ENCODE peak calls at places on chromosome 14, in nine cellular contexts. One of them, this sample, is unnamed.

GRCh38 chr14:74286736-74287135 is 16.0 kb downstream of the ABCD4 start:
- DNase-seq in foreskin keratinocyte: no peak
- DNase-seq in cardiac fibroblast: no peak
- DNase-seq in lung: no peak
- DNase-seq in upper lobe of left lung: no peak
- DNase-seq in AG09319: no peak
- DNase-seq in cardiac muscle cell: no peak
- DNase-seq in mesothelial cell of epicardium: no peak
- DNase-seq in suprapubic skin: no peak
- DNase-seq in this sample: no peak

GRCh38 chr14:22640192-22640591 is 4.0 kb downstream of the OR6J1 start:
- DNase-seq in foreskin keratinocyte: no peak
- DNase-seq in cardiac fibroblast: no peak
- DNase-seq in lung: no peak
- DNase-seq in upper lobe of left lung: no peak
- DNase-seq in AG09319: no peak
- DNase-seq in cardiac muscle cell: no peak
- DNase-seq in mesothelial cell of epicardium: no peak
- DNase-seq in suprapubic skin: no peak
- DNase-seq in this sample: no peak

GRCh38 chr14:41605550-41606248 is 977 bp upstream of the LRFN5 start:
- DNase-seq in foreskin keratinocyte: no peak
- DNase-seq in cardiac fibroblast: peak
- DNase-seq in lung: no peak
- DNase-seq in upper lobe of left lung: no peak
- DNase-seq in AG09319: no peak
- DNase-seq in cardiac muscle cell: peak
- DNase-seq in mesothelial cell of epicardium: peak
- DNase-seq in suprapubic skin: no peak
- DNase-seq in this sample: no peak

GRCh38 chr14:26941521-26941920 is 343.7 kb upstream of the NOVA1 start:
- DNase-seq in foreskin keratinocyte: no peak
- DNase-seq in cardiac fibroblast: no peak
- DNase-seq in lung: no peak
- DNase-seq in upper lobe of left lung: no peak
- DNase-seq in AG09319: no peak
- DNase-seq in cardiac muscle cell: no peak
- DNase-seq in mesothelial cell of epicardium: no peak
- DNase-seq in suprapubic skin: no peak
- DNase-seq in this sample: no peak

GRCh38 chr14:34460841-34461240 is 1.2 kb downstream of the SPTSSA start:
- DNase-seq in foreskin keratinocyte: no peak
- DNase-seq in cardiac fibroblast: peak
- DNase-seq in lung: no peak
- DNase-seq in upper lobe of left lung: no peak
- DNase-seq in AG09319: no peak
- DNase-seq in cardiac muscle cell: peak
- DNase-seq in mesothelial cell of epicardium: no peak
- DNase-seq in suprapubic skin: no peak
- DNase-seq in this sample: no peak

GRCh38 chr14:73755434-73756014 is 41.3 kb upstream of the PNMA1 start:
- DNase-seq in foreskin keratinocyte: peak
- DNase-seq in cardiac fibroblast: peak
- DNase-seq in lung: no peak
- DNase-seq in upper lobe of left lung: peak
- DNase-seq in AG09319: no peak
- DNase-seq in cardiac muscle cell: no peak
- DNase-seq in mesothelial cell of epicardium: no peak
- DNase-seq in suprapubic skin: no peak
- DNase-seq in this sample: no peak

GRCh38 chr14:50957296-50957695 is 13.0 kb upstream of the PYGL start:
- DNase-seq in foreskin keratinocyte: no peak
- DNase-seq in cardiac fibroblast: peak
- DNase-seq in lung: no peak
- DNase-seq in upper lobe of left lung: no peak
- DNase-seq in AG09319: no peak
- DNase-seq in cardiac muscle cell: peak
- DNase-seq in mesothelial cell of epicardium: no peak
- DNase-seq in suprapubic skin: no peak
- DNase-seq in this sample: no peak

GRCh38 chr14:30420489-30420888 is 138.5 kb upstream of the G2E3 start:
- DNase-seq in foreskin keratinocyte: no peak
- DNase-seq in cardiac fibroblast: no peak
- DNase-seq in lung: no peak
- DNase-seq in upper lobe of left lung: no peak
- DNase-seq in AG09319: no peak
- DNase-seq in cardiac muscle cell: no peak
- DNase-seq in mesothelial cell of epicardium: no peak
- DNase-seq in suprapubic skin: no peak
- DNase-seq in this sample: no peak

GRCh38 chr14:105223260-105223659 is 25.1 kb upstream of the BTBD6 start:
- DNase-seq in foreskin keratinocyte: no peak
- DNase-seq in cardiac fibroblast: no peak
- DNase-seq in lung: no peak
- DNase-seq in upper lobe of left lung: no peak
- DNase-seq in AG09319: no peak
- DNase-seq in cardiac muscle cell: no peak
- DNase-seq in mesothelial cell of epicardium: no peak
- DNase-seq in suprapubic skin: no peak
- DNase-seq in this sample: no peak

GRCh38 chr14:101761032-101761880 is at the start of gene PPP2R5C:
- DNase-seq in foreskin keratinocyte: peak
- DNase-seq in cardiac fibroblast: peak
- DNase-seq in lung: peak
- DNase-seq in upper lobe of left lung: peak
- DNase-seq in AG09319: peak
- DNase-seq in cardiac muscle cell: peak
- DNase-seq in mesothelial cell of epicardium: peak
- DNase-seq in suprapubic skin: peak
- DNase-seq in this sample: peak

GRCh38 chr14:73662439-73663056 is 17.8 kb downstream of the DNAL1 start:
- DNase-seq in foreskin keratinocyte: peak
- DNase-seq in cardiac fibroblast: peak
- DNase-seq in lung: no peak
- DNase-seq in upper lobe of left lung: no peak
- DNase-seq in AG09319: peak
- DNase-seq in cardiac muscle cell: peak
- DNase-seq in mesothelial cell of epicardium: no peak
- DNase-seq in suprapubic skin: no peak
- DNase-seq in this sample: no peak

GRCh38 chr14:34537677-34538009 is 1.9 kb downstream of the EAPP start:
- DNase-seq in foreskin keratinocyte: no peak
- DNase-seq in cardiac fibroblast: no peak
- DNase-seq in lung: no peak
- DNase-seq in upper lobe of left lung: no peak
- DNase-seq in AG09319: no peak
- DNase-seq in cardiac muscle cell: no peak
- DNase-seq in mesothelial cell of epicardium: no peak
- DNase-seq in suprapubic skin: no peak
- DNase-seq in this sample: no peak

GRCh38 chr14:35420036-35420811 is 15.7 kb upstream of the NFKBIA start:
- DNase-seq in foreskin keratinocyte: no peak
- DNase-seq in cardiac fibroblast: peak
- DNase-seq in lung: no peak
- DNase-seq in upper lobe of left lung: no peak
- DNase-seq in AG09319: no peak
- DNase-seq in cardiac muscle cell: peak
- DNase-seq in mesothelial cell of epicardium: no peak
- DNase-seq in suprapubic skin: no peak
- DNase-seq in this sample: no peak

GRCh38 chr14:26765768-26766550 is 168.1 kb upstream of the NOVA1 start:
- DNase-seq in foreskin keratinocyte: peak
- DNase-seq in cardiac fibroblast: peak
- DNase-seq in lung: peak
- DNase-seq in upper lobe of left lung: peak
- DNase-seq in AG09319: peak
- DNase-seq in cardiac muscle cell: peak
- DNase-seq in mesothelial cell of epicardium: no peak
- DNase-seq in suprapubic skin: no peak
- DNase-seq in this sample: no peak

GRCh38 chr14:67971627-67972625 is 152.3 kb downstream of the RAD51B start:
- DNase-seq in foreskin keratinocyte: peak
- DNase-seq in cardiac fibroblast: peak
- DNase-seq in lung: no peak
- DNase-seq in upper lobe of left lung: no peak
- DNase-seq in AG09319: no peak
- DNase-seq in cardiac muscle cell: no peak
- DNase-seq in mesothelial cell of epicardium: no peak
- DNase-seq in suprapubic skin: no peak
- DNase-seq in this sample: no peak

GRCh38 chr14:63342381-63342780 is 23.6 kb upstream of the GPHB5 start:
- DNase-seq in foreskin keratinocyte: no peak
- DNase-seq in cardiac fibroblast: peak
- DNase-seq in lung: no peak
- DNase-seq in upper lobe of left lung: no peak
- DNase-seq in AG09319: no peak
- DNase-seq in cardiac muscle cell: peak
- DNase-seq in mesothelial cell of epicardium: no peak
- DNase-seq in suprapubic skin: no peak
- DNase-seq in this sample: no peak

GRCh38 chr14:58638231-58639205 is 756 bp downstream of the DACT1 start:
- DNase-seq in foreskin keratinocyte: no peak
- DNase-seq in cardiac fibroblast: peak
- DNase-seq in lung: no peak
- DNase-seq in upper lobe of left lung: no peak
- DNase-seq in AG09319: no peak
- DNase-seq in cardiac muscle cell: peak
- DNase-seq in mesothelial cell of epicardium: peak
- DNase-seq in suprapubic skin: no peak
- DNase-seq in this sample: no peak

GRCh38 chr14:103301512-103302197 is 32.4 kb upstream of the EIF5 start:
- DNase-seq in foreskin keratinocyte: no peak
- DNase-seq in cardiac fibroblast: no peak
- DNase-seq in lung: no peak
- DNase-seq in upper lobe of left lung: no peak
- DNase-seq in AG09319: no peak
- DNase-seq in cardiac muscle cell: no peak
- DNase-seq in mesothelial cell of epicardium: no peak
- DNase-seq in suprapubic skin: no peak
- DNase-seq in this sample: no peak

GRCh38 chr14:100709956-100710284 is 16.8 kb upstream of the DLK1 start:
- DNase-seq in foreskin keratinocyte: no peak
- DNase-seq in cardiac fibroblast: no peak
- DNase-seq in lung: no peak
- DNase-seq in upper lobe of left lung: no peak
- DNase-seq in AG09319: no peak
- DNase-seq in cardiac muscle cell: no peak
- DNase-seq in mesothelial cell of epicardium: no peak
- DNase-seq in suprapubic skin: no peak
- DNase-seq in this sample: no peak
- TF ChIP-seq CTCF in foreskin keratinocyte: no peak
- TF ChIP-seq CTCF in cardiac fibroblast: no peak
- TF ChIP-seq CTCF in lung: no peak
- TF ChIP-seq CTCF in upper lobe of left lung: no peak
- TF ChIP-seq CTCF in AG09319: no peak
- TF ChIP-seq CTCF in cardiac muscle cell: no peak
- TF ChIP-seq CTCF in mesothelial cell of epicardium: no peak
- TF ChIP-seq CTCF in suprapubic skin: no peak
- TF ChIP-seq CTCF in this sample: no peak

GRCh38 chr14:56280843-56281242 is 162.6 kb downstream of the PELI2 start:
- DNase-seq in foreskin keratinocyte: no peak
- DNase-seq in cardiac fibroblast: no peak
- DNase-seq in lung: no peak
- DNase-seq in upper lobe of left lung: no peak
- DNase-seq in AG09319: no peak
- DNase-seq in cardiac muscle cell: no peak
- DNase-seq in mesothelial cell of epicardium: no peak
- DNase-seq in suprapubic skin: no peak
- DNase-seq in this sample: no peak
- TF ChIP-seq CTCF in foreskin keratinocyte: peak
- TF ChIP-seq CTCF in cardiac fibroblast: peak
- TF ChIP-seq CTCF in lung: no peak
- TF ChIP-seq CTCF in upper lobe of left lung: no peak
- TF ChIP-seq CTCF in AG09319: no peak
- TF ChIP-seq CTCF in cardiac muscle cell: peak
- TF ChIP-seq CTCF in mesothelial cell of epicardium: peak
- TF ChIP-seq CTCF in suprapubic skin: no peak
- TF ChIP-seq CTCF in this sample: no peak

GRCh38 chr14:88189040-88189839 is 133.8 kb downstream of the KCNK10 start:
- DNase-seq in foreskin keratinocyte: peak
- DNase-seq in cardiac fibroblast: peak
- DNase-seq in lung: peak
- DNase-seq in upper lobe of left lung: peak
- DNase-seq in AG09319: peak
- DNase-seq in cardiac muscle cell: peak
- DNase-seq in mesothelial cell of epicardium: peak
- DNase-seq in suprapubic skin: no peak
- DNase-seq in this sample: no peak
- TF ChIP-seq CTCF in foreskin keratinocyte: peak
- TF ChIP-seq CTCF in cardiac fibroblast: peak
- TF ChIP-seq CTCF in lung: peak
- TF ChIP-seq CTCF in upper lobe of left lung: peak
- TF ChIP-seq CTCF in AG09319: peak
- TF ChIP-seq CTCF in cardiac muscle cell: peak
- TF ChIP-seq CTCF in mesothelial cell of epicardium: peak
- TF ChIP-seq CTCF in suprapubic skin: peak
- TF ChIP-seq CTCF in this sample: no peak

DNA sequence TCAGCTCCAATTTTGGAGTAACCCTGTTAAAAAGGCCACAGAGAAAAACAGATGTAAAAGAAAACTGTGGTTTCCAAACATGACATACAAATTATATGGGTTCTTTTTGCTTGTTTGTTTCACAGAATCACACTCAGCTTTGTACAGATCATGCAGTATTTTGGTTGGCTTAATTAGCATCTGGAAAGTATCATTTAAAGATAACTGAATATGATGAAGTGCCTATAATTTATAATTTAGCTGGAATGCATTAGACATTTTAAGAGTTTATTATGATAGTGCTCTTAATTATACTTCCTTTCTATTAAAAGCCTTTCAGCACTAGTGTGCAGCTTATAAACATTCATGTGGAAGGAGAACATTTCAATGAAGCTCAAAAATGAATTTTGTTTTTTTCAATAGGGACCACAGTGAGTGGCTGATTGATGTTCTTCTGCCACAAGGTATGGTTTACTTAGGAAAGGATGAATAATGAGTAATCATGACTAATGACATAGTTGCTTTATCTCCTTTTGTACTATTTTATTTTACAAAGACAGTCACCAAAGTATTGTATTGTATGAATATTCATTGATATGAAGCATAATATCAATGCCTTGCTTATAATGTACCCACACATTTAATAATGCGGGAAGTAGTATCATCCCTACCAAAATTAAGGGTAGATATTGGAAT is 98.3 kb downstream of the UNC79 start:
- DNase-seq in foreskin keratinocyte: no peak
- DNase-seq in cardiac fibroblast: no peak
- DNase-seq in lung: no peak
- DNase-seq in upper lobe of left lung: no peak
- DNase-seq in AG09319: no peak
- DNase-seq in cardiac muscle cell: no peak
- DNase-seq in mesothelial cell of epicardium: no peak
- DNase-seq in suprapubic skin: no peak
- DNase-seq in this sample: no peak
- TF ChIP-seq CTCF in foreskin keratinocyte: no peak
- TF ChIP-seq CTCF in cardiac fibroblast: no peak
- TF ChIP-seq CTCF in lung: no peak
- TF ChIP-seq CTCF in upper lobe of left lung: no peak
- TF ChIP-seq CTCF in AG09319: no peak
- TF ChIP-seq CTCF in cardiac muscle cell: no peak
- TF ChIP-seq CTCF in mesothelial cell of epicardium: no peak
- TF ChIP-seq CTCF in suprapubic skin: no peak
- TF ChIP-seq CTCF in this sample: no peak

GRCh38 chr14:95173518-95173917 is 16.2 kb upstream of the DICER1 start:
- DNase-seq in foreskin keratinocyte: no peak
- DNase-seq in cardiac fibroblast: no peak
- DNase-seq in lung: no peak
- DNase-seq in upper lobe of left lung: no peak
- DNase-seq in AG09319: no peak
- DNase-seq in cardiac muscle cell: no peak
- DNase-seq in mesothelial cell of epicardium: no peak
- DNase-seq in suprapubic skin: no peak
- DNase-seq in this sample: no peak

GRCh38 chr14:95174184-95174804 is 17.0 kb upstream of the DICER1 start:
- DNase-seq in foreskin keratinocyte: no peak
- DNase-seq in cardiac fibroblast: peak
- DNase-seq in lung: no peak
- DNase-seq in upper lobe of left lung: no peak
- DNase-seq in AG09319: no peak
- DNase-seq in cardiac muscle cell: peak
- DNase-seq in mesothelial cell of epicardium: no peak
- DNase-seq in suprapubic skin: no peak
- DNase-seq in this sample: no peak
- TF ChIP-seq CTCF in foreskin keratinocyte: peak
- TF ChIP-seq CTCF in cardiac fibroblast: peak
- TF ChIP-seq CTCF in lung: no peak
- TF ChIP-seq CTCF in upper lobe of left lung: no peak
- TF ChIP-seq CTCF in AG09319: no peak
- TF ChIP-seq CTCF in cardiac muscle cell: peak
- TF ChIP-seq CTCF in mesothelial cell of epicardium: no peak
- TF ChIP-seq CTCF in suprapubic skin: no peak
- TF ChIP-seq CTCF in this sample: no peak

This sample was measured in activated B cell treated with CpG ODN at 0.5 μM for 24 hours.